ENCODE peak calls at places on chromosome 19, in six cellular contexts. S is PC-9, T is cardiac muscle cell, V is right lobe of liver, J is lung, G is thoracic aorta. N is an unnamed sample.
A peak's percentile ranks its signal among the peaks of the same experiment; 100 is the strongest.

GRCh38 chr19:18218600-18218999 is 7.6 kb downstream of the PDE4C start:
- DNase-seq in S (no peak), T (no peak), V (no peak), J (no peak), G (no peak), N (no peak)

GRCh38 chr19:51552608-51552995 is 18.5 kb upstream of the ZNF175 start:
- DNase-seq in S (no peak), T (no peak), V (no peak), J (no peak), G (no peak), N (no peak)

GRCh38 chr19:38849746-38850230 is at the start of gene HNRNPL:
- DNase-seq in S (no peak), T (no peak), V (no peak), J (peak; percentile 99), G (no peak), N (no peak)

GRCh38 chr19:31285744-31286143 is 63.5 kb downstream of the TSHZ3 start:
- DNase-seq in S (no peak), T (peak; percentile 70), V (no peak), J (no peak), G (no peak), N (no peak)

GRCh38 chr19:57245959-57246358 is 5.5 kb downstream of the ZNF805 start:
- DNase-seq in S (peak; percentile 15), T (no peak), V (no peak), J (no peak), G (no peak), N (no peak)

GRCh38 chr19:54541712-54542111 is 31.9 kb upstream of the LILRA2 start:
- DNase-seq in S (no peak), T (no peak), V (no peak), J (no peak), G (no peak), N (no peak)

GRCh38 chr19:48634424-48635262 is 2.5 kb downstream of the DBP start:
- DNase-seq in S (peak; percentile 87), T (peak; percentile 99), V (peak; percentile 98), J (peak; percentile 97), G (peak; percentile 90), N (peak; percentile 99)

GRCh38 chr19:6739390-6739883 is at the start of gene TRIP10:
- DNase-seq in S (no peak), T (peak; percentile 88), V (peak; percentile 89), J (peak; percentile 80), G (peak; percentile 50), N (peak; percentile 93)

GRCh38 chr19:40150170-40150569 is 41.1 kb upstream of the MAP3K10 start:
- DNase-seq in S (no peak), T (peak; percentile 57), V (no peak), J (no peak), G (no peak), N (no peak)

GRCh38 chr19:38234615-38235014 is 10.6 kb upstream of the DPF1 start:
- DNase-seq in S (no peak), T (no peak), V (no peak), J (no peak), G (no peak), N (no peak)

GRCh38 chr19:322616-323015 is 22.0 kb downstream of the MIER2 start:
- DNase-seq in S (no peak), T (no peak), V (no peak), J (no peak), G (no peak), N (no peak)

GRCh38 chr19:677201-677600 is 1.0 kb downstream of the FSTL3 start:
- DNase-seq in S (peak; percentile 70), T (peak; percentile 87), V (no peak), J (peak; percentile 68), G (peak; percentile 72), N (peak; percentile 87)

GRCh38 chr19:33441277-33441699 is 67.8 kb downstream of the CEBPG start:
- DNase-seq in S (no peak), T (no peak), V (peak; percentile 34), J (no peak), G (no peak), N (no peak)

GRCh38 chr19:1156830-1157615 is 17.0 kb downstream of the SBNO2 start:
- DNase-seq in S (no peak), T (no peak), V (no peak), J (no peak), G (no peak), N (peak; percentile 63)

GRCh38 chr19:39544201-39544903 is 4.4 kb upstream of the EID2 start:
- DNase-seq in S (no peak), T (peak; percentile 41), V (no peak), J (no peak), G (no peak), N (no peak)

GRCh38 chr19:37778613-37779138 is 710 bp downstream of the ZNF573 start:
- DNase-seq in S (peak; percentile 56), T (peak; percentile 46), V (no peak), J (no peak), G (no peak), N (no peak)

GRCh38 chr19:33390120-33390907 is 16.8 kb downstream of the CEBPG start:
- DNase-seq in S (no peak), T (peak; percentile 71), V (no peak), J (peak; percentile 56), G (no peak), N (peak; percentile 75)

GRCh38 chr19:17737690-17738153 is 13.6 kb upstream of the FCHO1 start:
- DNase-seq in S (peak; percentile 52), T (no peak), V (no peak), J (no peak), G (no peak), N (no peak)

GRCh38 chr19:46601318-46602224 is at the start of gene CALM3:
- DNase-seq in S (no peak), T (no peak), V (peak; percentile 69), J (no peak), G (no peak), N (no peak)

GRCh38 chr19:46600393-46601317 is 475 bp upstream of the CALM3 start:
- DNase-seq in S (peak; percentile 91), T (peak; percentile 99), V (peak; percentile 96), J (peak; percentile 96), G (peak; percentile 90), N (peak; percentile 99)

GRCh38 chr19:46596008-46596407 is 5.1 kb upstream of the CALM3 start:
- DNase-seq in S (no peak), T (no peak), V (no peak), J (no peak), G (no peak), N (no peak)

GRCh38 chr19:46599716-46600392 is 1.3 kb upstream of the CALM3 start:
- DNase-seq in S (no peak), T (no peak), V (no peak), J (no peak), G (no peak), N (no peak)

GRCh38 chr19:46598372-46598917 is 2.7 kb upstream of the CALM3 start:
- DNase-seq in S (no peak), T (no peak), V (no peak), J (no peak), G (no peak), N (no peak)
- H3K4me1 ChIP-seq in S (peaks cover 12% of the 10 kb centered on the region), T (peaks cover 11% of the 10 kb centered on the region), V (peaks cover under 1% of the 10 kb centered on the region), J (peaks cover 3% of the 10 kb centered on the region), G (peaks cover 9% of the 10 kb centered on the region), N (peaks cover 6% of the 10 kb centered on the region)

DNA sequence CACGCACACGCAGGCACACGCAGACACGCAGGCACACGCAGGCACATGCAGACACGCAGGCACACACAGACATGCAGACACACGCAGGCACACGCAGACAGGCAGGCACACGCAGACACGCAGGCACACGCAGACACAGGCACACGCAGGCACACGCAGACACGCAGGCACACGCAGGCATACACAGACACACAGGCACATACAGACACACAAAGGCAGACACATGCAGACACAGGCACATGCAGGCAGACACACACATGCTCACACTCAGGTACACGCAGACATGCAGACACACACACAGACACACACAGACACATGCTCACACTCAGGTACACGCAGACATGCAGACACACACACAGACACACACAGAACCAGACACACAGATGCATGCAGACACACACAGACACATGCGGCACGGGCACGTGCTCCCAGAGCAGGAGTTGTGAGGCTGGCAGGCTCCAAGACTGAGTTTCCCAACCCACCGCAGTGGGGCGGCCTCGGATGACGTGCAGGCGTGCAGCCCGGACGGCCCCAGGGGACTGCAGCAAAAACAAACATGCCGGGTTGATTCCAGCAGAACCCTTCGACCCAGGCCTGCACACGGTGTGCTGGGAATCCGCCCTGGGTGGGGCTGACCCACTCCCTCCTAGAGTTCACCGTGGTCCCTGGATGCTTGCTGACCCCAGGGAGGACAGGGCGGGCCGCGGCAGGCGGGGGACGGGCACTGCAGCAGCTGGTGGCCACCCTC is 100.0 kb downstream of the GADD45B start:
- DNase-seq in S (no peak), T (peak; percentile 95), V (peak; percentile 96), J (no peak), G (peak; percentile 70), N (peak; percentile 94)
- H3K4me1 ChIP-seq in S (peaks cover 25% of the 10 kb centered on the region), T (peaks cover 7% of the 10 kb centered on the region), V (no peaks in the 10 kb centered on the region), J (no peaks in the 10 kb centered on the region), G (peaks cover 33% of the 10 kb centered on the region), N (peaks cover 17% of the 10 kb centered on the region)

GRCh38 chr19:16581971-16582343 is 9.7 kb upstream of the SLC35E1 start:
- DNase-seq in S (no peak), T (no peak), V (no peak), J (no peak), G (no peak), N (peak; percentile 67)

GRCh38 chr19:16584825-16585801 is 12.9 kb upstream of the SLC35E1 start:
- DNase-seq in S (no peak), T (no peak), V (no peak), J (no peak), G (no peak), N (no peak)

GRCh38 chr19:16585808-16586476 is 13.7 kb upstream of the SLC35E1 start:
- DNase-seq in S (no peak), T (no peak), V (no peak), J (no peak), G (no peak), N (no peak)

GRCh38 chr19:16581145-16581970 is 9.1 kb upstream of the SLC35E1 start:
- DNase-seq in S (no peak), T (no peak), V (no peak), J (no peak), G (no peak), N (peak; percentile 89)

GRCh38 chr19:16582486-16583261 is 10.5 kb upstream of the SLC35E1 start:
- DNase-seq in S (no peak), T (no peak), V (no peak), J (no peak), G (no peak), N (no peak)
- H3K4me1 ChIP-seq in S (peaks cover 22% of the 10 kb centered on the region), T (peaks cover 49% of the 10 kb centered on the region), V (no peaks in the 10 kb centered on the region), J (peaks cover 18% of the 10 kb centered on the region), G (peaks cover 18% of the 10 kb centered on the region), N (peaks cover 87% of the 10 kb centered on the region)

DNA sequence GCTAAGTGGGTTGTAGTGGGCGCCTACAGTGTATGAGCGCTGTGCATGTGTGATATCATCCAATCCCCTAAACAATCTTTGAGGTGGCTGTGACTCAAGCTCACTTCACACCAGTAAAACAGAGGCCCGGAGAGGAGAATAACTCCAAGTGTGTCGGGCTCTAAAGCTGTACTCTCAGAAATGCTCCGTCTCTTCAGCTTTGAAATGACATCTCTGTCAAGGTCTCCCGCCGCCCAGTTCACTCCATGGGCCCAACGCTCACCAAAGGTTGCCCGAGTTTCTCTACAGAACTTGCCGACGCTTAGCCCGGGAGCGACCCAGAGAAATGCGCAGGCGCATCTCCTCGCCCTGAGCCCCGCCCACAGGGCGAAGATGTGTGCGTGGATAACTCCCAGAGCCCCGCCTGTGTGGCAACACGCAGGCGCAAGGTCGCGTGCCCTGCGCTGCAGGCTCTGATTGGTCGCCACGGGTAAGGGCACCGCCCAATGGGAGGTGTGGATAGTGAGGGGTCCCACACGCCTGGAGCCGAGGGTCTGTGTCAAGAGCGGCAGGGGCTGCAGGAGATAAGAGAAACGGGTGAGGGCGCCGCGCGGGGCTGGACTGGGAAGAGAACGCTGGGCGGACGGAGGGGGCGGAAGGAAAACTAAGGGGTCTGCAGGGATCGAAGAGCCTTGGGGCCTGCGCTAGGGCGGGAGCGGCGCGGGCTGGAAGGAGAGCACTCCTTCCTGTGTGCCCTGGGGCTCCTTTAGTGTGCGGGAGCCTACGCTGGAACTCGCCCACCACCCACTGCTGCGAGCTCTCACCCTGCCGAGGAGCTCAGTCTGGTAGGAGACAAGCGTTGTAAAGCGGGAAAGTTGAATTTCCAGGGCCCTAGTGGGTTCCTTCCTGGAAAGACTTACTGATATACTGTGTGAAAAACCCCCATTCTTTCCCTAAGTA is at the start of gene ZNF526:
- DNase-seq in S (peak; percentile 92), T (peak; percentile 98), V (peak; percentile 98), J (peak; percentile 97), G (peak; percentile 90), N (peak; percentile 97)
- H3K4me1 ChIP-seq in S (peaks cover 35% of the 10 kb centered on the region), T (peaks cover 2% of the 10 kb centered on the region), V (no peaks in the 10 kb centered on the region), J (peaks cover 10% of the 10 kb centered on the region), G (peaks cover 25% of the 10 kb centered on the region), N (peaks cover 43% of the 10 kb centered on the region)

N was measured in psoas muscle.